ENCODE peak calls at places on chromosomes 3 and 15, in nine cellular contexts. One of them, this sample, is unnamed.

GRCh38 chr3:118801899-118802298 is 232.7 kb downstream of the IGSF11 start:
- DNase-seq in fibroblast of the aortic adventitia: no peak
- DNase-seq in heart right ventricle: peak; percentile 59
- DNase-seq in fibroblast of lung: no peak
- DNase-seq in cardiac muscle cell: no peak
- DNase-seq in GM12864: no peak
- DNase-seq in MM.1S: no peak
- DNase-seq in choroid plexus epithelial cell: no peak
- DNase-seq in cardiac fibroblast: no peak
- DNase-seq in this sample: no peak

GRCh38 chr3:171972965-171973364 is 66.4 kb upstream of the FNDC3B start:
- DNase-seq in cardiac fibroblast: peak; percentile 73
- DNase-seq in MM.1S: no peak
- DNase-seq in cardiac muscle cell: no peak
- DNase-seq in fibroblast of the aortic adventitia: peak; percentile 74
- DNase-seq in choroid plexus epithelial cell: peak; percentile 45
- DNase-seq in GM12864: no peak
- DNase-seq in fibroblast of lung: no peak
- DNase-seq in heart right ventricle: peak; percentile 35
- DNase-seq in this sample: no peak

GRCh38 chr3:51708216-51708845 is 1.5 kb downstream of the GRM2 start:
- DNase-seq in MM.1S: no peak
- DNase-seq in fibroblast of lung: no peak
- DNase-seq in heart right ventricle: no peak
- DNase-seq in cardiac fibroblast: no peak
- DNase-seq in choroid plexus epithelial cell: no peak
- DNase-seq in GM12864: no peak
- DNase-seq in cardiac muscle cell: no peak
- DNase-seq in fibroblast of the aortic adventitia: no peak
- DNase-seq in this sample: no peak

GRCh38 chr3:171777608-171777995 is 32.7 kb downstream of the PLD1 start:
- DNase-seq in heart right ventricle: no peak
- DNase-seq in fibroblast of the aortic adventitia: no peak
- DNase-seq in cardiac fibroblast: no peak
- DNase-seq in choroid plexus epithelial cell: no peak
- DNase-seq in MM.1S: no peak
- DNase-seq in GM12864: no peak
- DNase-seq in cardiac muscle cell: no peak
- DNase-seq in fibroblast of lung: no peak
- DNase-seq in this sample: no peak

GRCh38 chr15:79084308-79084968 is 6.1 kb downstream of the RASGRF1 start:
- DNase-seq in fibroblast of lung: no peak
- DNase-seq in GM12864: no peak
- DNase-seq in choroid plexus epithelial cell: no peak
- DNase-seq in cardiac fibroblast: no peak
- DNase-seq in heart right ventricle: no peak
- DNase-seq in MM.1S: no peak
- DNase-seq in cardiac muscle cell: no peak
- DNase-seq in fibroblast of the aortic adventitia: no peak
- DNase-seq in this sample: no peak

GRCh38 chr3:12952322-12953200 is 111.2 kb upstream of the RPL32 start:
- DNase-seq in fibroblast of the aortic adventitia: no peak
- DNase-seq in cardiac fibroblast: no peak
- DNase-seq in GM12864: no peak
- DNase-seq in cardiac muscle cell: no peak
- DNase-seq in MM.1S: no peak
- DNase-seq in choroid plexus epithelial cell: no peak
- DNase-seq in heart right ventricle: no peak
- DNase-seq in fibroblast of lung: no peak
- DNase-seq in this sample: no peak

GRCh38 chr3:14152233-14152962 is 26.0 kb downstream of the XPC start:
- DNase-seq in fibroblast of the aortic adventitia: no peak
- DNase-seq in cardiac fibroblast: no peak
- DNase-seq in MM.1S: peak; percentile 10
- DNase-seq in choroid plexus epithelial cell: peak; percentile 26
- DNase-seq in GM12864: no peak
- DNase-seq in heart right ventricle: no peak
- DNase-seq in cardiac muscle cell: no peak
- DNase-seq in fibroblast of lung: no peak
- DNase-seq in this sample: no peak

GRCh38 chr3:134327594-134327975 is 46.7 kb downstream of the AMOTL2 start:
- DNase-seq in choroid plexus epithelial cell: peak; percentile 82
- DNase-seq in cardiac muscle cell: no peak
- DNase-seq in cardiac fibroblast: no peak
- DNase-seq in fibroblast of lung: peak; percentile 49
- DNase-seq in MM.1S: no peak
- DNase-seq in heart right ventricle: no peak
- DNase-seq in fibroblast of the aortic adventitia: peak; percentile 70
- DNase-seq in GM12864: no peak
- DNase-seq in this sample: no peak

GRCh38 chr3:77303943-77304778 is 264.3 kb downstream of the ROBO2 start:
- DNase-seq in choroid plexus epithelial cell: no peak
- DNase-seq in cardiac fibroblast: no peak
- DNase-seq in cardiac muscle cell: peak; percentile 12
- DNase-seq in fibroblast of lung: no peak
- DNase-seq in fibroblast of the aortic adventitia: no peak
- DNase-seq in heart right ventricle: no peak
- DNase-seq in MM.1S: no peak
- DNase-seq in GM12864: no peak
- DNase-seq in this sample: no peak

GRCh38 chr3:27357665-27358258 is 11.4 kb downstream of the NEK10 start:
- DNase-seq in heart right ventricle: no peak
- DNase-seq in choroid plexus epithelial cell: peak; percentile 85
- DNase-seq in fibroblast of the aortic adventitia: peak; percentile 51
- DNase-seq in cardiac muscle cell: peak; percentile 71
- DNase-seq in fibroblast of lung: peak; percentile 70
- DNase-seq in cardiac fibroblast: peak; percentile 71
- DNase-seq in MM.1S: peak; percentile 71
- DNase-seq in GM12864: peak; percentile 41
- DNase-seq in this sample: no peak

GRCh38 chr3:172846706-172847105 is 96.2 kb downstream of the ECT2 start:
- DNase-seq in cardiac muscle cell: no peak
- DNase-seq in cardiac fibroblast: peak; percentile 28
- DNase-seq in fibroblast of lung: no peak
- DNase-seq in choroid plexus epithelial cell: peak; percentile 45
- DNase-seq in MM.1S: no peak
- DNase-seq in GM12864: no peak
- DNase-seq in heart right ventricle: no peak
- DNase-seq in fibroblast of the aortic adventitia: peak; percentile 34
- DNase-seq in this sample: no peak

GRCh38 chr15:96321422-96322391 is 8.8 kb upstream of the NR2F2 start:
- DNase-seq in heart right ventricle: no peak
- DNase-seq in choroid plexus epithelial cell: peak; percentile 69
- DNase-seq in cardiac fibroblast: peak; percentile 48
- DNase-seq in GM12864: no peak
- DNase-seq in fibroblast of the aortic adventitia: no peak
- DNase-seq in MM.1S: no peak
- DNase-seq in fibroblast of lung: peak; percentile 68
- DNase-seq in cardiac muscle cell: no peak
- DNase-seq in this sample: no peak

GRCh38 chr15:33649217-33649933 is 318.9 kb upstream of the CHRM5 start:
- DNase-seq in fibroblast of lung: no peak
- DNase-seq in MM.1S: no peak
- DNase-seq in choroid plexus epithelial cell: no peak
- DNase-seq in fibroblast of the aortic adventitia: no peak
- DNase-seq in cardiac muscle cell: no peak
- DNase-seq in cardiac fibroblast: no peak
- DNase-seq in GM12864: no peak
- DNase-seq in heart right ventricle: no peak
- DNase-seq in this sample: no peak

GRCh38 chr15:29859981-29860745 is 37.9 kb upstream of the TJP1 start:
- DNase-seq in heart right ventricle: no peak
- DNase-seq in fibroblast of lung: peak; percentile 55
- DNase-seq in MM.1S: no peak
- DNase-seq in GM12864: no peak
- DNase-seq in cardiac muscle cell: no peak
- DNase-seq in choroid plexus epithelial cell: peak; percentile 68
- DNase-seq in fibroblast of the aortic adventitia: peak; percentile 77
- DNase-seq in cardiac fibroblast: peak; percentile 33
- DNase-seq in this sample: no peak

DNA sequence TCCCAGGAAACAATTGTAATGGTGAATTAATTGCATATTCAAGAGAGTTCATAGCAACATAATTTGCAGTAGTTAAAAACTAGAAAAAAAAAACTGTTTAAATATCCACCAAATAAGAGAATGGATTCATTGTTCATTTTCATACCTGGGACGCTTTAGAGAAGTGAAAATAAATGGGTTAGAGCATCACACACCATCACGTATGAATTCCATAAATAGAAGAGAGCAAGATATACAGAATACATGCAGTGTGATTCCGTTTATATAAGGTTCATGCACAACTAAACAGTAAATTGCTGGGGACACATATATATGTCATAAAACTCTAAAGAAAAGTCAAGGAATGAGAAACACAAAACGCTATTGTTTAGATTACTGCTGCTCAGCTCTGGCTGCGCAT is 577.0 kb upstream of the KCNMB2 start:
- DNase-seq in fibroblast of lung: no peak
- DNase-seq in MM.1S: no peak
- DNase-seq in fibroblast of the aortic adventitia: no peak
- DNase-seq in heart right ventricle: no peak
- DNase-seq in cardiac muscle cell: no peak
- DNase-seq in cardiac fibroblast: no peak
- DNase-seq in choroid plexus epithelial cell: no peak
- DNase-seq in GM12864: no peak
- DNase-seq in this sample: no peak
- H3K4me3 ChIP-seq in fibroblast of lung: no peak overlapping the region
- H3K4me3 ChIP-seq in MM.1S: no peak overlapping the region
- H3K4me3 ChIP-seq in fibroblast of the aortic adventitia: no peak overlapping the region
- H3K4me3 ChIP-seq in heart right ventricle: no peak overlapping the region
- H3K4me3 ChIP-seq in cardiac muscle cell: no peak overlapping the region
- H3K4me3 ChIP-seq in cardiac fibroblast: no peak overlapping the region
- H3K4me3 ChIP-seq in choroid plexus epithelial cell: no peak overlapping the region
- H3K4me3 ChIP-seq in GM12864: no peak overlapping the region
- H3K4me3 ChIP-seq in this sample: no peak overlapping the region

GRCh38 chr3:128550113-128550440 is 57.1 kb upstream of the GATA2 start:
- DNase-seq in cardiac fibroblast: no peak
- DNase-seq in fibroblast of the aortic adventitia: no peak
- DNase-seq in GM12864: no peak
- DNase-seq in fibroblast of lung: no peak
- DNase-seq in cardiac muscle cell: no peak
- DNase-seq in choroid plexus epithelial cell: no peak
- DNase-seq in heart right ventricle: no peak
- DNase-seq in MM.1S: no peak
- DNase-seq in this sample: no peak

GRCh38 chr3:128548011-128548410 is 55.0 kb upstream of the GATA2 start:
- DNase-seq in cardiac muscle cell: no peak
- DNase-seq in fibroblast of the aortic adventitia: no peak
- DNase-seq in heart right ventricle: no peak
- DNase-seq in GM12864: no peak
- DNase-seq in cardiac fibroblast: no peak
- DNase-seq in choroid plexus epithelial cell: no peak
- DNase-seq in fibroblast of lung: no peak
- DNase-seq in MM.1S: no peak
- DNase-seq in this sample: no peak

GRCh38 chr3:128549283-128550112 is 56.5 kb upstream of the GATA2 start:
- DNase-seq in cardiac muscle cell: no peak
- DNase-seq in MM.1S: no peak
- DNase-seq in fibroblast of lung: peak; percentile 68
- DNase-seq in fibroblast of the aortic adventitia: peak; percentile 90
- DNase-seq in heart right ventricle: peak; percentile 77
- DNase-seq in cardiac fibroblast: peak; percentile 98
- DNase-seq in GM12864: no peak
- DNase-seq in choroid plexus epithelial cell: peak; percentile 78
- DNase-seq in this sample: no peak

GRCh38 chr3:128547368-128547987 is 54.5 kb upstream of the GATA2 start:
- DNase-seq in fibroblast of the aortic adventitia: peak; percentile 51
- DNase-seq in GM12864: no peak
- DNase-seq in cardiac fibroblast: peak; percentile 60
- DNase-seq in MM.1S: no peak
- DNase-seq in choroid plexus epithelial cell: peak; percentile 53
- DNase-seq in heart right ventricle: no peak
- DNase-seq in cardiac muscle cell: no peak
- DNase-seq in fibroblast of lung: peak; percentile 15
- DNase-seq in this sample: no peak

DNA sequence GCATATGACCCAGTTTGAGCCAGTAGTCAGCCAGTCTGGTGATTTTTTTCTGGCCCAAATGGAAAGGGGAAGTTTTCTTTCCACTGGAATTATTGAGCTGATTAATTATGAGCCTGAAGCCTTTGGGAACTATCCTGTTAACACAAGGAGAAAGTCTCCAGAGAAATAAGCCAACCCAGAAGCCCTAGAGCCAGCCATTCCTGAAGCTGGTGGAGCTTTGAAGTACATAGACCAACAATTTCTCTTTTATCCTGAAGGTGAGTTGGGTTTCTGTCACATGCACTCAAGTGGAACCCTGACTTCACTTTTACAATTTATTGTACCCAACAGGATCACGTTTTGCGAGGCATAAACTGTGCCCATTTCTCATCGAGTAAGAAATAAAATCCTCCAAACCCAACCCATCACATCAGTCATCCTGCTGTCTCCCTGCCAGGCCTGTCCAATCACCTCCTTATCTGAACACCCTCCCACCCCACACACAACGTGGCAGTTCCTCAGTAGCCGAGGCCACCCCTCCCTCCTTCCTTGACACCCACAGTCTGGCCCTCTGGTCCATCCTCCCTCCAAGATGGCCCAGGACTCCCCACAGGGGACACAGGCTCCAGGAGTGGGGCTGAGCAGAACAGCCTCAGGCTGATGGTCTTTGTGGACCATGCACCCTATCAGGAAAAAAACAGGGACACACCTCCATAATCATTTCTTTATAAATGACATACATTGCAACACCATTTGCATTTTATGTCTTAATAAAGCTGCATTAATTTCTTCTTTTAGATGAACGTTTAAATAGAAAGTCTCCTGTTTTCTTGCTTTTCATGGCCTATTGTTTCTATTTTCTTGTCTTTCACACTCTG is 55.7 kb upstream of the GATA2 start:
- DNase-seq in cardiac muscle cell: no peak
- DNase-seq in fibroblast of the aortic adventitia: peak; percentile 64
- DNase-seq in cardiac fibroblast: peak; percentile 81
- DNase-seq in heart right ventricle: no peak
- DNase-seq in choroid plexus epithelial cell: peak; percentile 32
- DNase-seq in fibroblast of lung: peak; percentile 30
- DNase-seq in GM12864: no peak
- DNase-seq in MM.1S: no peak
- DNase-seq in this sample: no peak
- TF ChIP-seq CTCF in cardiac muscle cell: no peak
- TF ChIP-seq CTCF in fibroblast of the aortic adventitia: no peak
- TF ChIP-seq CTCF in cardiac fibroblast: no peak
- TF ChIP-seq CTCF in heart right ventricle: no peak
- TF ChIP-seq CTCF in choroid plexus epithelial cell: no peak
- TF ChIP-seq CTCF in fibroblast of lung: no peak
- TF ChIP-seq CTCF in GM12864: no peak
- TF ChIP-seq CTCF in MM.1S: no peak
- TF ChIP-seq CTCF in this sample: no peak

GRCh38 chr3:196639517-196640500 is at the start of gene NRROS:
- DNase-seq in MM.1S: peak; percentile 96
- DNase-seq in fibroblast of the aortic adventitia: peak; percentile 49
- DNase-seq in choroid plexus epithelial cell: peak; percentile 58
- DNase-seq in cardiac fibroblast: peak; percentile 67
- DNase-seq in fibroblast of lung: peak; percentile 44
- DNase-seq in cardiac muscle cell: peak; percentile 65
- DNase-seq in GM12864: no peak
- DNase-seq in heart right ventricle: peak; percentile 64
- DNase-seq in this sample: no peak
- H3K4me3 ChIP-seq in MM.1S: peak within 1 kb of the TSS; percentile 87
- H3K4me3 ChIP-seq in fibroblast of the aortic adventitia: peak within 1 kb of the TSS; percentile 57
- H3K4me3 ChIP-seq in choroid plexus epithelial cell: peak within 1 kb of the TSS; percentile 57
- H3K4me3 ChIP-seq in cardiac fibroblast: peak within 1 kb of the TSS; percentile 47
- H3K4me3 ChIP-seq in fibroblast of lung: peak within 1 kb of the TSS; percentile 39
- H3K4me3 ChIP-seq in cardiac muscle cell: peak within 1 kb of the TSS; percentile 13
- H3K4me3 ChIP-seq in GM12864: peak within 1 kb of the TSS; percentile 68
- H3K4me3 ChIP-seq in heart right ventricle: peak within 1 kb of the TSS; percentile 51
- H3K4me3 ChIP-seq in this sample: no peak within 1 kb of the TSS

GRCh38 chr3:30520695-30521094 is 85.7 kb upstream of the TGFBR2 start:
- DNase-seq in cardiac fibroblast: peak; percentile 61
- DNase-seq in fibroblast of lung: no peak
- DNase-seq in GM12864: no peak
- DNase-seq in fibroblast of the aortic adventitia: no peak
- DNase-seq in heart right ventricle: no peak
- DNase-seq in cardiac muscle cell: no peak
- DNase-seq in choroid plexus epithelial cell: no peak
- DNase-seq in MM.1S: no peak
- DNase-seq in this sample: no peak
- TF ChIP-seq CTCF in cardiac fibroblast: no peak
- TF ChIP-seq CTCF in fibroblast of lung: no peak
- TF ChIP-seq CTCF in GM12864: no peak
- TF ChIP-seq CTCF in fibroblast of the aortic adventitia: no peak
- TF ChIP-seq CTCF in heart right ventricle: no peak
- TF ChIP-seq CTCF in cardiac muscle cell: no peak
- TF ChIP-seq CTCF in choroid plexus epithelial cell: no peak
- TF ChIP-seq CTCF in MM.1S: no peak
- TF ChIP-seq CTCF in this sample: no peak

This sample was measured in LNCaP clone FGC.